ENCODE peak calls at places on chromosome 1, in seven cellular contexts. C is uterus; T is thoracic aorta; B is CD8-positive, alpha-beta T cell; Y is cardiac muscle cell; F is mucosa of descending colon; X is OCI-LY7. D is an unnamed sample.

GRCh38 chr1:87399701-87400100 is 71.0 kb downstream of the LMO4 start:
- DNase-seq in C (no peak), T (no peak), B (no peak), Y (no peak), F (peak; percentile 53), X (peak; percentile 2), D (no peak)

GRCh38 chr1:185170291-185170848 is 13.4 kb downstream of the SWT1 start:
- DNase-seq in C (peak; percentile 18), T (no peak), B (no peak), Y (peak; percentile 78), F (no peak), X (peak; percentile 77), D (peak; percentile 85)

GRCh38 chr1:168422203-168422848 is 121.5 kb downstream of the XCL2 start:
- DNase-seq in C (no peak), T (no peak), B (no peak), Y (no peak), F (no peak), X (no peak), D (peak; percentile 62)

GRCh38 chr1:7912743-7913557 is 27.7 kb downstream of the TNFRSF9 start:
- DNase-seq in C (no peak), T (no peak), B (no peak), Y (no peak), F (peak; percentile 69), X (no peak), D (peak; percentile 74)

GRCh38 chr1:9825101-9826074 is 1.6 kb upstream of the CLSTN1 start:
- DNase-seq in C (peak; percentile 84), T (no peak), B (peak; percentile 22), Y (peak; percentile 15), F (peak; percentile 90), X (no peak), D (peak; percentile 93)

GRCh38 chr1:15406911-15407559 is 2.7 kb upstream of the EFHD2 start:
- DNase-seq in C (peak; percentile 83), T (no peak), B (no peak), Y (no peak), F (no peak), X (no peak), D (no peak)

GRCh38 chr1:42658880-42659337 is 686 bp downstream of the PPIH start:
- DNase-seq in C (no peak), T (no peak), B (no peak), Y (peak; percentile 41), F (no peak), X (no peak), D (no peak)

GRCh38 chr1:15852036-15852827 is 4.7 kb downstream of the SPEN start:
- DNase-seq in C (no peak), T (no peak), B (no peak), Y (no peak), F (no peak), X (peak; percentile 50), D (no peak)

GRCh38 chr1:150076066-150076465 is 8.5 kb downstream of the VPS45 start:
- DNase-seq in C (no peak), T (no peak), B (no peak), Y (no peak), F (no peak), X (no peak), D (no peak)

GRCh38 chr1:61287734-61288133 is 205.4 kb downstream of the NFIA start:
- DNase-seq in C (no peak), T (no peak), B (no peak), Y (no peak), F (no peak), X (no peak), D (no peak)

GRCh38 chr1:70745199-70745598 is 302.4 kb downstream of the PTGER3 start:
- DNase-seq in C (no peak), T (no peak), B (no peak), Y (no peak), F (no peak), X (peak; percentile 9), D (peak; percentile 66)

GRCh38 chr1:231021540-231022031 is 18.5 kb downstream of the FAM89A start:
- DNase-seq in C (no peak), T (no peak), B (no peak), Y (no peak), F (no peak), X (no peak), D (peak; percentile 51)

GRCh38 chr1:36346741-36347370 is 23.4 kb upstream of the EVA1B start:
- DNase-seq in C (no peak), T (no peak), B (no peak), Y (no peak), F (no peak), X (no peak), D (no peak)

GRCh38 chr1:54965624-54966340 is 14.6 kb upstream of the TMEM61 start:
- DNase-seq in C (peak; percentile 26), T (no peak), B (no peak), Y (no peak), F (no peak), X (peak; percentile 48), D (peak; percentile 31)

GRCh38 chr1:162420120-162420519 is 8.2 kb upstream of the SH2D1B start:
- DNase-seq in C (no peak), T (no peak), B (no peak), Y (no peak), F (no peak), X (no peak), D (no peak)

GRCh38 chr1:57422271-57423134 is 1.4 kb downstream of the DAB1 start:
- DNase-seq in C (no peak), T (no peak), B (no peak), Y (peak; percentile 77), F (no peak), X (no peak), D (peak; percentile 87)
- TF ChIP-seq CTCF in C (no peak), T (no peak), B (no peak), Y (peak; percentile 23), F (no peak), X (no peak), D (peak; percentile 47)

DNA sequence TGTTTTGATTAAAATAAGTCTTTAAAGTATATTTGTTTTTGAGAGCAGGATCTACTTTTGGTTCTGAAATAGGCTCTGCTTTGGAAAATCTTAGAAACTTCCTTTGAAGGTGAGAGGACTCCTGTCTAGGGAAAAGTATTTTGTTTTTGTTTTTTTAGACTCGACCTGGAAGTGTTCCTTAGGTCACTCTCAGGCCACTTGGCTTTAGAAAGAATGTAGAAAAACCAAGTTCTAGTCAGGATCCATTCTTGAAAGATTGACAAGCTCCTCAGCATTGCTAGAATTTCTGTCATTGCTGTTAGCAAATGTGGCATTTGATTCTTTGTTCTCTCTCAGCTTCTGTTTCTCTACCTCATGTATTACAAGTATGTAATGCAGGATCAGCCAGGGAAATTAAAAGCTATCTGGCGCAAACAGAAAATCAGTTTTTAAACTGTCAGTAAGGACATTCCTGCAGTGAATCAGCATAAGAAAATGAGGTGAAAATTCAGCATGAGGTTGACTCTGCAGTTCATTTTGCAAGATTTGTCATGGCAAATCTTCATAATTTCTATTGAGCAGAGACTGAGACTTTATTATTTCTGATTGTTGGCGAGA is 12.4 kb downstream of the NTPCR start:
- DNase-seq in C (no peak), T (no peak), B (no peak), Y (no peak), F (no peak), X (no peak), D (no peak)
- H3K4me1 ChIP-seq in C (no peaks in the 10 kb centered on the region), T (peaks cover 3% of the 10 kb centered on the region), B (peaks cover 18% of the 10 kb centered on the region), Y (peaks cover 9% of the 10 kb centered on the region), F (peaks cover 8% of the 10 kb centered on the region), X (no peaks in the 10 kb centered on the region), D (no peaks in the 10 kb centered on the region)

GRCh38 chr1:63775418-63776127 is 1.8 kb downstream of the ROR1 start:
- DNase-seq in C (no peak), T (no peak), B (no peak), Y (no peak), F (no peak), X (peak; percentile 41), D (no peak)
- TF ChIP-seq CTCF in C (no peak), T (no peak), B (no peak), Y (no peak), F (no peak), X (no peak), D (no peak)

GRCh38 chr1:203289982-203290260 is 15.4 kb upstream of the BTG2 start:
- DNase-seq in C (no peak), T (no peak), B (no peak), Y (no peak), F (no peak), X (no peak), D (no peak)
- H3K4me1 ChIP-seq in C (no peaks in the 10 kb centered on the region), T (peaks cover 28% of the 10 kb centered on the region), B (peaks cover 62% of the 10 kb centered on the region), Y (peaks cover 42% of the 10 kb centered on the region), F (peaks cover 62% of the 10 kb centered on the region), X (peaks cover 99% of the 10 kb centered on the region), D (peaks cover 12% of the 10 kb centered on the region)

GRCh38 chr1:215523128-215523861 is 43.8 kb upstream of the KCTD3 start:
- DNase-seq in C (no peak), T (no peak), B (no peak), Y (peak; percentile 2), F (no peak), X (no peak), D (no peak)
- TF ChIP-seq CTCF in C (no peak), T (no peak), B (no peak), Y (no peak), F (no peak), X (no peak), D (peak; percentile 60)

D was measured in endodermal cell.